ENCODE peak calls at places on chromosomes 1 and 21, in five cellular contexts. B, L, E, W and Y are unnamed samples.

GRCh38 chr1:243623831-243624230 is 226.2 kb downstream of the AKT3 start:
- DNase-seq in B (no peak), L (no peak), E (no peak), W (no peak), Y (no peak)

GRCh38 chr21:35527358-35527757 is 478.3 kb upstream of the RUNX1 start:
- DNase-seq in B (no peak), L (no peak), E (no peak), W (no peak), Y (no peak)

GRCh38 chr1:66933887-66934700 is 9.3 kb downstream of the MIER1 start:
- DNase-seq in B (no peak), L (no peak), E (no peak), W (no peak), Y (no peak)

GRCh38 chr21:39612233-39613028 is at the start of gene B3GALT5:
- DNase-seq in B (peak), L (peak), E (no peak), W (no peak), Y (no peak)

GRCh38 chr1:223175032-223175431 is 32.0 kb upstream of the TLR5 start:
- DNase-seq in B (no peak), L (no peak), E (no peak), W (no peak), Y (no peak)

GRCh38 chr1:17405898-17406759 is 33.3 kb downstream of the RCC2 start:
- DNase-seq in B (peak), L (peak), E (peak), W (peak), Y (peak)

GRCh38 chr1:230268371-230269170 is 157.6 kb downstream of the PGBD5 start:
- DNase-seq in B (peak), L (no peak), E (peak), W (peak), Y (peak)

GRCh38 chr1:21069549-21069948 is 107.1 kb downstream of the EIF4G3 start:
- DNase-seq in B (no peak), L (no peak), E (no peak), W (no peak), Y (no peak)

GRCh38 chr1:155964193-155964592 is 14.2 kb downstream of the ARHGEF2 start:
- DNase-seq in B (no peak), L (no peak), E (no peak), W (no peak), Y (no peak)

GRCh38 chr1:184433928-184434502 is 47.2 kb downstream of the C1orf21 start:
- DNase-seq in B (peak), L (no peak), E (no peak), W (no peak), Y (no peak)